ENCODE peak calls at places on chromosomes 6 and 20, in six cellular contexts. One of them, this sample, is unnamed.

GRCh38 chr20:63947638-63948456 is 8.4 kb downstream of the UCKL1 start:
- DNase-seq in HFF-Myc: no peak
- DNase-seq in neural progenitor cell: no peak
- DNase-seq in cardiac muscle cell: no peak
- DNase-seq in body of pancreas: peak; percentile 48
- DNase-seq in astrocyte of the spinal cord: no peak
- DNase-seq in this sample: no peak

GRCh38 chr20:47790032-47790965 is 5.0 kb upstream of the SULF2 start:
- DNase-seq in HFF-Myc: no peak
- DNase-seq in neural progenitor cell: no peak
- DNase-seq in cardiac muscle cell: no peak
- DNase-seq in body of pancreas: no peak
- DNase-seq in astrocyte of the spinal cord: peak; percentile 68
- DNase-seq in this sample: peak; percentile 94

GRCh38 chr6:15023448-15023847 is 222.4 kb upstream of the JARID2 start:
- DNase-seq in HFF-Myc: no peak
- DNase-seq in neural progenitor cell: no peak
- DNase-seq in cardiac muscle cell: no peak
- DNase-seq in body of pancreas: no peak
- DNase-seq in astrocyte of the spinal cord: no peak
- DNase-seq in this sample: no peak

GRCh38 chr20:33224399-33224798 is 7.2 kb downstream of the BPIFA3 start:
- DNase-seq in HFF-Myc: no peak
- DNase-seq in neural progenitor cell: no peak
- DNase-seq in cardiac muscle cell: no peak
- DNase-seq in body of pancreas: no peak
- DNase-seq in astrocyte of the spinal cord: no peak
- DNase-seq in this sample: no peak

GRCh38 chr20:45404438-45404837 is 3.7 kb upstream of the DBNDD2 start:
- DNase-seq in HFF-Myc: no peak
- DNase-seq in neural progenitor cell: no peak
- DNase-seq in cardiac muscle cell: no peak
- DNase-seq in body of pancreas: no peak
- DNase-seq in astrocyte of the spinal cord: no peak
- DNase-seq in this sample: no peak

GRCh38 chr6:105121981-105122380 is 57.8 kb downstream of the POPDC3 start:
- DNase-seq in HFF-Myc: no peak
- DNase-seq in neural progenitor cell: no peak
- DNase-seq in cardiac muscle cell: no peak
- DNase-seq in body of pancreas: no peak
- DNase-seq in astrocyte of the spinal cord: no peak
- DNase-seq in this sample: no peak

GRCh38 chr20:61796738-61797137 is 268.9 kb downstream of the TAF4 start:
- DNase-seq in HFF-Myc: no peak
- DNase-seq in neural progenitor cell: no peak
- DNase-seq in cardiac muscle cell: no peak
- DNase-seq in body of pancreas: no peak
- DNase-seq in astrocyte of the spinal cord: no peak
- DNase-seq in this sample: no peak

GRCh38 chr6:72363844-72364740 is 257.8 kb upstream of the KCNQ5 start:
- DNase-seq in HFF-Myc: peak; percentile 93
- DNase-seq in neural progenitor cell: no peak
- DNase-seq in cardiac muscle cell: no peak
- DNase-seq in body of pancreas: no peak
- DNase-seq in astrocyte of the spinal cord: peak; percentile 94
- DNase-seq in this sample: peak; percentile 83

GRCh38 chr6:169139179-169139971 is 114.3 kb downstream of the THBS2 start:
- DNase-seq in HFF-Myc: no peak
- DNase-seq in neural progenitor cell: no peak
- DNase-seq in cardiac muscle cell: no peak
- DNase-seq in body of pancreas: no peak
- DNase-seq in astrocyte of the spinal cord: no peak
- DNase-seq in this sample: no peak

GRCh38 chr20:5890773-5891441 is 59.4 kb downstream of the TRMT6 start:
- DNase-seq in HFF-Myc: no peak
- DNase-seq in neural progenitor cell: no peak
- DNase-seq in cardiac muscle cell: no peak
- DNase-seq in body of pancreas: no peak
- DNase-seq in astrocyte of the spinal cord: no peak
- DNase-seq in this sample: no peak

GRCh38 chr6:75604294-75604693 is 2.6 kb downstream of the SENP6 start:
- DNase-seq in HFF-Myc: no peak
- DNase-seq in neural progenitor cell: no peak
- DNase-seq in cardiac muscle cell: no peak
- DNase-seq in body of pancreas: no peak
- DNase-seq in astrocyte of the spinal cord: no peak
- DNase-seq in this sample: no peak

GRCh38 chr6:138527376-138528092 is 28.2 kb upstream of the NHSL1 start:
- DNase-seq in HFF-Myc: no peak
- DNase-seq in neural progenitor cell: peak; percentile 73
- DNase-seq in cardiac muscle cell: peak; percentile 44
- DNase-seq in body of pancreas: no peak
- DNase-seq in astrocyte of the spinal cord: peak; percentile 48
- DNase-seq in this sample: no peak

GRCh38 chr6:97626586-97627441 is 343.8 kb upstream of the MMS22L start:
- DNase-seq in HFF-Myc: no peak
- DNase-seq in neural progenitor cell: peak; percentile 9
- DNase-seq in cardiac muscle cell: no peak
- DNase-seq in body of pancreas: no peak
- DNase-seq in astrocyte of the spinal cord: peak; percentile 47
- DNase-seq in this sample: no peak

GRCh38 chr6:132401120-132401940 is at the start of gene MOXD1:
- DNase-seq in HFF-Myc: no peak
- DNase-seq in neural progenitor cell: peak; percentile 84
- DNase-seq in cardiac muscle cell: peak; percentile 71
- DNase-seq in body of pancreas: peak; percentile 59
- DNase-seq in astrocyte of the spinal cord: no peak
- DNase-seq in this sample: no peak

GRCh38 chr20:61812121-61812520 is 253.6 kb downstream of the TAF4 start:
- DNase-seq in HFF-Myc: no peak
- DNase-seq in neural progenitor cell: no peak
- DNase-seq in cardiac muscle cell: no peak
- DNase-seq in body of pancreas: no peak
- DNase-seq in astrocyte of the spinal cord: no peak
- DNase-seq in this sample: no peak

GRCh38 chr6:2895072-2895471 is 8.0 kb downstream of the SERPINB9 start:
- DNase-seq in HFF-Myc: no peak
- DNase-seq in neural progenitor cell: no peak
- DNase-seq in cardiac muscle cell: no peak
- DNase-seq in body of pancreas: no peak
- DNase-seq in astrocyte of the spinal cord: no peak
- DNase-seq in this sample: no peak

GRCh38 chr6:139452176-139452876 is 77.9 kb upstream of the CITED2 start:
- DNase-seq in HFF-Myc: no peak
- DNase-seq in neural progenitor cell: no peak
- DNase-seq in cardiac muscle cell: no peak
- DNase-seq in body of pancreas: no peak
- DNase-seq in astrocyte of the spinal cord: no peak
- DNase-seq in this sample: peak; percentile 38

GRCh38 chr6:119974430-119975159 is 625.0 kb upstream of the MAN1A1 start:
- DNase-seq in HFF-Myc: no peak
- DNase-seq in neural progenitor cell: no peak
- DNase-seq in cardiac muscle cell: no peak
- DNase-seq in body of pancreas: no peak
- DNase-seq in astrocyte of the spinal cord: no peak
- DNase-seq in this sample: no peak

GRCh38 chr20:64210661-64211369 is 44.7 kb upstream of the PCMTD2 start:
- DNase-seq in HFF-Myc: no peak
- DNase-seq in neural progenitor cell: no peak
- DNase-seq in cardiac muscle cell: no peak
- DNase-seq in body of pancreas: no peak
- DNase-seq in astrocyte of the spinal cord: no peak
- DNase-seq in this sample: no peak

GRCh38 chr6:33091957-33092356 is 16.2 kb downstream of the HLA-DPB1 start:
- DNase-seq in HFF-Myc: no peak
- DNase-seq in neural progenitor cell: peak; percentile 69
- DNase-seq in cardiac muscle cell: peak; percentile 47
- DNase-seq in body of pancreas: peak; percentile 65
- DNase-seq in astrocyte of the spinal cord: no peak
- DNase-seq in this sample: no peak

GRCh38 chr6:41306187-41306854 is 19.8 kb upstream of the TREM1 start:
- DNase-seq in HFF-Myc: peak; percentile 21
- DNase-seq in neural progenitor cell: peak; percentile 74
- DNase-seq in cardiac muscle cell: peak; percentile 78
- DNase-seq in body of pancreas: peak; percentile 70
- DNase-seq in astrocyte of the spinal cord: peak; percentile 36
- DNase-seq in this sample: no peak
- H3K4me3 ChIP-seq in HFF-Myc: no peak overlapping the region
- H3K4me3 ChIP-seq in neural progenitor cell: no peak overlapping the region
- H3K4me3 ChIP-seq in cardiac muscle cell: no peak overlapping the region
- H3K4me3 ChIP-seq in body of pancreas: no peak overlapping the region
- H3K4me3 ChIP-seq in astrocyte of the spinal cord: no peak overlapping the region
- H3K4me3 ChIP-seq in this sample: no peak overlapping the region

GRCh38 chr6:10415593-10416480 is 963 bp upstream of the TFAP2A start:
- DNase-seq in HFF-Myc: no peak
- DNase-seq in neural progenitor cell: no peak
- DNase-seq in cardiac muscle cell: no peak
- DNase-seq in body of pancreas: no peak
- DNase-seq in astrocyte of the spinal cord: no peak
- DNase-seq in this sample: no peak

GRCh38 chr6:10412948-10413849 is 1.7 kb downstream of the TFAP2A start:
- DNase-seq in HFF-Myc: no peak
- DNase-seq in neural progenitor cell: peak; percentile 14
- DNase-seq in cardiac muscle cell: no peak
- DNase-seq in body of pancreas: peak; percentile 72
- DNase-seq in astrocyte of the spinal cord: no peak
- DNase-seq in this sample: no peak

GRCh38 chr6:10413850-10414765 is 766 bp downstream of the TFAP2A start:
- DNase-seq in HFF-Myc: no peak
- DNase-seq in neural progenitor cell: peak; percentile 78
- DNase-seq in cardiac muscle cell: no peak
- DNase-seq in body of pancreas: no peak
- DNase-seq in astrocyte of the spinal cord: no peak
- DNase-seq in this sample: no peak

GRCh38 chr6:10416516-10416862 is 1.6 kb upstream of the TFAP2A start:
- DNase-seq in HFF-Myc: no peak
- DNase-seq in neural progenitor cell: no peak
- DNase-seq in cardiac muscle cell: no peak
- DNase-seq in body of pancreas: no peak
- DNase-seq in astrocyte of the spinal cord: no peak
- DNase-seq in this sample: no peak

DNA sequence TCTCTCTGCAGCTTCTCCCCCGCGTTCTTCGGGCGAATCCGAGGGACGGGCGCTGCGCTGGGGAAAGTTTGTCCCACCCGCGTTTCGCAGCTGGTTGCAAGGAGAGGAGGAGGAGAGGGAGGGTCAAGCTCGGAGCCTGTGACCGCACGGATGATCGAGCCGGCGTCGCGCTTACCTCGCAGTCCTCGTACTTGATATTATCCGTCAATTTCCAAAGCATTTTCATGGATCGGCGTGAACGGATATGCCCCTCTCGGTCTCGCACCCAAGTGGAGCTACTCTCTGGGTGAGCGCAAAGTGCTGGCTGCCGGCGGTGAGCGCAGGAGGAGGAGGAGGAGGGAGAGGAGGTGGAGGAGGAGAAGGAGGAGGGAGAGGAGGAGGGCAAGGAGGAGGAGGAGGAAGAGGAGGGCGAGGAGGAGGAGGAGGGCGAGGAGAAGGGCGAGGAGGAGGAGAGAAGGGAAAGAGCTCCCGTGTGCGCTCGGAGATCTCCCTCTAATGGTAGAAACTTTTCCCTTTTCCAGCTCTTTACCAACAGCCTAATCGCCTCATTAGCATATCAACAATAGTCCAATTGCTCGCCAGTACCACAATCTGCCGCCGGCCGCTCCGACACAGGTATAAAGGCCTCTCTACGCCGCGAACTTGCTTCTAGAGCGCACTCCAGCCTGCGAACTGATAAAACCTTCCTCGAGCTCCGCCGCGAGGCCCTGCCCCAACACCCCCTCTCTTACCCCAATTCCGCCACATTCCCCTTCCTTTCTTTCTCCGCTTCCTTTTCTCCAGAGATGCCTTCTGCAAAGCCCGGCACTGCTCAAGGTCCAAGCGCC is at the start of gene TFAP2A:
- DNase-seq in HFF-Myc: peak; percentile 76
- DNase-seq in neural progenitor cell: peak; percentile 89
- DNase-seq in cardiac muscle cell: no peak
- DNase-seq in body of pancreas: no peak
- DNase-seq in astrocyte of the spinal cord: no peak
- DNase-seq in this sample: no peak
- TF ChIP-seq CTCF in HFF-Myc: peak; percentile 52
- TF ChIP-seq CTCF in neural progenitor cell: peak; percentile 44
- TF ChIP-seq CTCF in cardiac muscle cell: peak; percentile 29
- TF ChIP-seq CTCF in body of pancreas: no peak
- TF ChIP-seq CTCF in astrocyte of the spinal cord: peak; percentile 27
- TF ChIP-seq CTCF in this sample: peak; percentile 62

GRCh38 chr6:12356431-12356830 is 66.3 kb downstream of the EDN1 start:
- DNase-seq in HFF-Myc: no peak
- DNase-seq in neural progenitor cell: no peak
- DNase-seq in cardiac muscle cell: no peak
- DNase-seq in body of pancreas: no peak
- DNase-seq in astrocyte of the spinal cord: no peak
- DNase-seq in this sample: no peak
- H3K4me3 ChIP-seq in HFF-Myc: no peak overlapping the region
- H3K4me3 ChIP-seq in neural progenitor cell: no peak overlapping the region
- H3K4me3 ChIP-seq in cardiac muscle cell: no peak overlapping the region
- H3K4me3 ChIP-seq in body of pancreas: no peak overlapping the region
- H3K4me3 ChIP-seq in astrocyte of the spinal cord: no peak overlapping the region
- H3K4me3 ChIP-seq in this sample: no peak overlapping the region

DNA sequence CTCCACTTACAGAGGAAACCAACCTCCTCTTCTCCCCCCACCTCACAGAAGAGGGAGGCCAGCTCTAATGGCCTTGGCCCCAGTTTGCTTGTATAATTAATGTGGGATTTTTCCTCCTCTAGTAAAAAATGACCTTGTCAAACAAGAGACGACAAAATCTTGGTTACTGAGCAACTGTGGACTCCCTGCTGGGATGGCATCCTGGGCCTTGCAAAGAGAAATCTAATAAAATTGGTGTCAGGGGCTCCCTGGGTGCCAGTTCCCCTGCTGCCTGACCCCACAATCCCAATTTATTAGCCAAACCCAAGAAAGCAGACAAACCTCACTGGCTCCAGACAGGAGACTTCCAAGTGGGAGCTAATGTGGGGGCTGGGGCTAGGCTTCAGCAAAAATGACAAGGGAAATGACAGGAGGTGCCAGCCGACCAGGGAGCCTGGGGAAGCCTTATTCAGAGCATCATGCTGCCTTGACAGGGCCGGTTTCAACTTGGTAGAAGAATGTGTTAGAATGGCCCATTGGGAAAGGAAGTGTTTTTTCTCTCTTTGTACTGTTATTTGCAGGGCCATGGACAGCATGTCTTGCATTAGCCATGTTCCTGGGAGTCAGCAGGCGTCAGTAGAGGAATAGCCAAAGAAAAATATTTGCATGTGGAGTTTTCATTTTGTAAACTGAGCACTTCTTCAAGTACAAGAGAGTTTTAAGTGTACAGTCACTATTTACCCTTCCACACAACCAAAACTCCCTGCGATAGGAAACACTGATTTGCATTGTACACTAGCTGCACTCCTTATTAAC is 816.9 kb downstream of the DHX35 start:
- DNase-seq in HFF-Myc: no peak
- DNase-seq in neural progenitor cell: no peak
- DNase-seq in cardiac muscle cell: no peak
- DNase-seq in body of pancreas: peak; percentile 26
- DNase-seq in astrocyte of the spinal cord: peak; percentile 52
- DNase-seq in this sample: no peak
- TF ChIP-seq CTCF in HFF-Myc: no peak
- TF ChIP-seq CTCF in neural progenitor cell: no peak
- TF ChIP-seq CTCF in cardiac muscle cell: no peak
- TF ChIP-seq CTCF in body of pancreas: no peak
- TF ChIP-seq CTCF in astrocyte of the spinal cord: peak; percentile 51
- TF ChIP-seq CTCF in this sample: peak; percentile 49

This sample was measured in AG09309.